ENCODE peak calls at places on chromosomes 6 and 20, in six cellular contexts. H, B, O, S, R and W are unnamed samples.

GRCh38 chr20:64103871-64104666 is 3.3 kb downstream of the NPBWR2 start:
- DNase-seq in O (no peak), B (no peak), R (no peak), H (no peak), S (no peak), W (no peak)

GRCh38 chr6:105474234-105474633 is 71.4 kb upstream of the PREP start:
- DNase-seq in H (no peak), O (no peak), B (no peak), S (no peak), R (no peak), W (no peak)

GRCh38 chr6:16519265-16520242 is 241.7 kb downstream of the ATXN1 start:
- DNase-seq in H (no peak), R (no peak), B (peak), S (no peak), O (no peak), W (no peak)

GRCh38 chr6:137043710-137044365 is 927 bp downstream of the IL20RA start:
- DNase-seq in S (peak), B (no peak), H (peak), R (no peak), O (no peak), W (peak)

GRCh38 chr20:19351542-19351941 is 139.1 kb downstream of the SLC24A3 start:
- DNase-seq in R (no peak), B (no peak), O (no peak), S (no peak), H (no peak), W (no peak)

GRCh38 chr6:39615622-39616021 is 109.6 kb downstream of the KIF6 start:
- DNase-seq in S (no peak), B (no peak), R (no peak), O (no peak), H (no peak), W (no peak)

GRCh38 chr20:41738584-41739193 is 120.5 kb upstream of the CHD6 start:
- DNase-seq in H (peak), R (peak), O (no peak), S (peak), B (peak), W (peak)

GRCh38 chr6:13101985-13102384 is 226.4 kb downstream of the TBC1D7 start:
- DNase-seq in R (no peak), O (no peak), S (no peak), H (no peak), B (no peak), W (no peak)

GRCh38 chr6:149093643-149094042 is 223.9 kb upstream of the TAB2 start:
- DNase-seq in R (no peak), B (no peak), S (no peak), O (no peak), H (no peak), W (no peak)

GRCh38 chr6:87391334-87391733 is 16.4 kb upstream of the CFAP206 start:
- DNase-seq in B (peak), S (peak), O (no peak), H (peak), R (peak), W (peak)

GRCh38 chr20:62370115-62370806 is 3.1 kb upstream of the LAMA5 start:
- DNase-seq in O (no peak), B (no peak), R (peak), H (no peak), S (no peak), W (peak)

GRCh38 chr6:157374889-157375443 is 6.0 kb upstream of the ZDHHC14 start:
- DNase-seq in O (no peak), R (no peak), B (no peak), H (no peak), S (no peak), W (no peak)

GRCh38 chr6:35061102-35061615 is 80.0 kb downstream of the TCP11 start:
- DNase-seq in S (no peak), R (no peak), H (no peak), O (no peak), B (no peak), W (no peak)

GRCh38 chr6:134173936-134174789 is 121.7 kb upstream of the SLC2A12 start:
- DNase-seq in R (peak), O (peak), B (peak), S (peak), H (peak), W (peak)

GRCh38 chr20:46696791-46697279 is 7.6 kb upstream of the TP53RK start:
- DNase-seq in B (no peak), H (no peak), S (no peak), R (no peak), O (no peak), W (peak)

GRCh38 chr6:118968416-118968815 is 33.5 kb upstream of the MCM9 start:
- DNase-seq in R (no peak), O (no peak), H (peak), S (no peak), B (peak), W (peak)

GRCh38 chr6:44966449-44967091 is 361.6 kb upstream of the RUNX2 start:
- DNase-seq in R (peak), B (peak), S (peak), O (no peak), H (peak), W (peak)

GRCh38 chr6:20056350-20056992 is 155.8 kb downstream of the MBOAT1 start:
- DNase-seq in O (peak), H (peak), S (peak), B (peak), R (peak), W (peak)
- TF ChIP-seq POLR2A in O (no peak), H (no peak), S (no peak), B (no peak), R (no peak), W (no peak)

DNA sequence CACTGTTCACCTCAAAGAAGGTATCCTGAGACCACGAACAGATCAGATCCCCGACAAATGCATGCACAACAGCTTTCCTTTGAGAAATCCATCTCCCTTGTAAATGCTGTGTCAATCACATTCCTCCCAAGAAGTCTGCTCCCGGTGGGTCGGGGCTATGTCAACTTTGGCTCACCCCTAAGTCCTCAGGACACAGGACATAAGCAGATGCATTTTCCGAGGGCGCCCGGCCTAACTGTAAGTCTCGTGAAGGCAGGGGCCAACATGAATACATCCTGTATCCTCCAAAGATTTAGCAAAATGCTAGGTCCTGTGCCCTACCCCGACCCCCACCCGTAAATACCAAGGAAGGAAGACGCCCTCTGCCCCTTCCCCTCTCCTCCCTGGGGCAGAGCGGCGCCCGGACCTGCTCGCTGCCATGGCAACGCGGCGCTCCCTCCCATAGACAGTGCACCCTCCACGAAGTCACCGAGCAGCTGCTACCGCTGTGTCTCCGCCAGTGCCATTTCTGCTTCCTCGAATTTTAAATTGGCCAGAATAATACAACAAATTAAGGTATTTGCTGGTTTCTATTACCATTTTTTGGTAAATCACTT is 100.4 kb downstream of the PCSK2 start:
- DNase-seq in O (no peak), S (no peak), R (no peak), B (no peak), H (no peak), W (no peak)
- TF ChIP-seq MYC in O (no peak), S (no peak), R (no peak), B (no peak), H (no peak), W (no peak)

GRCh38 chr6:8462694-8463093 is 27.3 kb upstream of the SLC35B3 start:
- DNase-seq in S (no peak), R (no peak), O (no peak), B (no peak), H (no peak), W (no peak)
- H3K4me3 ChIP-seq in S (no peak), R (no peak), O (no peak), B (no peak), H (no peak), W (no peak)

DNA sequence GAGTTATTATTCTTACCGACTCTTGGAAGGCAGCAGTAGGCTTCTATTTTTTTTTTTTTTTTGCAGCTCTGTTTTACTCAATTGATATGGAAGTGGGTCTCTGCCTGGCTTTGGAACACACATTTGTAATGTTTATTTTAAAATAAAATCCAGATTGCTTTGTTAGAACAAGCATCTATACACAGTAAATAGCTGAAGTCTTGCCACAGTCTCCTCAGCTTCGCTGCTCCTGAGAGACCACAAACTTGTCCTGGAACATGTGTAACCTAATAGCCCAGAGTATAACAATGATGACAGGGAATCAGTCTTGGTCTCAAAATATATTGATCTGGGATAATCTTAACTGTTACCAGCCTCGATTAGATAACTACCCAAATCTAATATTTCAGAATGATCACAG is 299.8 kb upstream of the NOX3 start:
- DNase-seq in R (no peak), S (no peak), O (no peak), B (no peak), H (no peak), W (no peak)
- TF ChIP-seq POLR2A in R (no peak), S (no peak), O (no peak), B (no peak), H (no peak), W (no peak)

DNA sequence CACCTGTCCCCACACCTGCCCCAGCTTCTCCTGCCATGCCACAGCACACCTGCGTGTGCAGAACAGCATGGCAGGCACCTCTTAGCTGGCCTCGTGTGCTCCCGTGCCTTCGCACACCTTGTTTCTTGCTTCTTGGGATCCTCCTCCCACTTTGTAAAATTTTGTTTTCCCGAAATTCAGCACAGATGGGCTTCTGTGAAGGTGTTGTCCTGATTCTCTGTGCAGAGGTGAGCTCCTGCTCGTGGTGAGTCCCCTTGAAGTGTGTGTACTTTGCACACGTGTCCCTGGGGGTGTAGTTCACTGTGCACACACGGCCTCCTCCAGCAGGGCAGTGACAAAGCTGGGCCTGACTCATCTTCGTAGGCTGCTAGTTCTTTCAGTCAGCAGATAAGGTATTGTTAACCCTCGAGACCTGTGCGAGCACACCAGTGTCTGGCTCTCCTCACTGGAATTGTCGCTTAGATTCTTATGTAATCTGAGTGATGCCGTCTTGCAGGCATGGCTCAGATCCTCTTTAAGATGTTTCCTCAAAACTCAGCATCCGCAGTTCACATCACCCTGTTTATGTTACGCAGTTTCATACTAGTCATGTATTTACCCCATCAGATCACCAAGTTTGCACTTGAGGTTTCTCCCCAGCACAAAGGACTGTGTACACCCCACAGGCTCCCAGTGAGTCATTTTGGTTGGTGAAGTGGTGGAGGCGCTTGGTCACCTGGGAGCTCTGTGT is 77.7 kb downstream of the CDYL start:
- DNase-seq in B (peak), R (no peak), O (no peak), H (no peak), S (peak), W (peak)
- TF ChIP-seq MYC in B (peak), R (no peak), O (no peak), H (no peak), S (no peak), W (no peak)

GRCh38 chr20:54200487-54201267 is 7.2 kb upstream of the PFDN4 start:
- DNase-seq in B (no peak), O (no peak), S (no peak), R (no peak), H (no peak), W (no peak)
- H3K4me3 ChIP-seq in B (no peak), O (no peak), S (no peak), R (no peak), H (no peak), W (no peak)

GRCh38 chr6:12010635-12011275 is 1.4 kb upstream of the HIVEP1 start:
- DNase-seq in B (no peak), S (peak), R (peak), O (no peak), H (no peak), W (peak)
- TF ChIP-seq POLR2A in B (peak), S (no peak), R (peak), O (peak), H (no peak), W (no peak)